ENCODE peak calls at places on chromosomes 2 and 18, in nine cellular contexts. One of them, this sample, is unnamed.
A peak's percentile ranks its signal among the peaks of the same experiment; 100 is the strongest.

GRCh38 chr2:23788100-23788499 is 138.8 kb downstream of the ATAD2B start:
- DNase-seq in neuronal stem cell: no peak
- DNase-seq in endothelial cell of umbilical vein: no peak
- DNase-seq in heart left ventricle: no peak
- DNase-seq in K562: peak; percentile 46
- DNase-seq in psoas muscle: no peak
- DNase-seq in OCI-LY7: peak; percentile 49
- DNase-seq in neural progenitor cell: no peak
- DNase-seq in MM.1S: no peak
- DNase-seq in this sample: no peak

GRCh38 chr2:43123486-43123885 is 102.9 kb downstream of the ZFP36L2 start:
- DNase-seq in OCI-LY7: no peak
- DNase-seq in MM.1S: no peak
- DNase-seq in heart left ventricle: no peak
- DNase-seq in neuronal stem cell: no peak
- DNase-seq in neural progenitor cell: no peak
- DNase-seq in endothelial cell of umbilical vein: no peak
- DNase-seq in K562: no peak
- DNase-seq in psoas muscle: no peak
- DNase-seq in this sample: no peak

GRCh38 chr18:74609535-74609934 is 11.9 kb downstream of the ZNF407 start:
- DNase-seq in endothelial cell of umbilical vein: no peak
- DNase-seq in psoas muscle: no peak
- DNase-seq in MM.1S: no peak
- DNase-seq in OCI-LY7: no peak
- DNase-seq in neuronal stem cell: no peak
- DNase-seq in neural progenitor cell: no peak
- DNase-seq in K562: no peak
- DNase-seq in heart left ventricle: no peak
- DNase-seq in this sample: peak; percentile 50

GRCh38 chr18:24869285-24869684 is 408.8 kb downstream of the HRH4 start:
- DNase-seq in MM.1S: no peak
- DNase-seq in K562: no peak
- DNase-seq in OCI-LY7: no peak
- DNase-seq in heart left ventricle: no peak
- DNase-seq in endothelial cell of umbilical vein: no peak
- DNase-seq in neural progenitor cell: no peak
- DNase-seq in neuronal stem cell: no peak
- DNase-seq in psoas muscle: no peak
- DNase-seq in this sample: no peak

GRCh38 chr2:18584608-18584954 is 4.8 kb downstream of the NT5C1B start:
- DNase-seq in OCI-LY7: no peak
- DNase-seq in MM.1S: no peak
- DNase-seq in K562: no peak
- DNase-seq in endothelial cell of umbilical vein: no peak
- DNase-seq in neuronal stem cell: no peak
- DNase-seq in neural progenitor cell: no peak
- DNase-seq in heart left ventricle: no peak
- DNase-seq in psoas muscle: no peak
- DNase-seq in this sample: no peak

GRCh38 chr2:180647206-180647605 is 333.2 kb upstream of the UBE2E3 start:
- DNase-seq in psoas muscle: no peak
- DNase-seq in K562: no peak
- DNase-seq in neuronal stem cell: no peak
- DNase-seq in neural progenitor cell: no peak
- DNase-seq in OCI-LY7: no peak
- DNase-seq in MM.1S: no peak
- DNase-seq in endothelial cell of umbilical vein: no peak
- DNase-seq in heart left ventricle: no peak
- DNase-seq in this sample: no peak

GRCh38 chr2:233414777-233415570 is 60.7 kb downstream of the DGKD start:
- DNase-seq in psoas muscle: peak; percentile 75
- DNase-seq in K562: no peak
- DNase-seq in OCI-LY7: no peak
- DNase-seq in MM.1S: no peak
- DNase-seq in neuronal stem cell: no peak
- DNase-seq in endothelial cell of umbilical vein: no peak
- DNase-seq in heart left ventricle: no peak
- DNase-seq in neural progenitor cell: no peak
- DNase-seq in this sample: no peak

GRCh38 chr2:55161295-55162210 is 70.5 kb downstream of the CLHC1 start:
- DNase-seq in MM.1S: no peak
- DNase-seq in psoas muscle: no peak
- DNase-seq in neural progenitor cell: no peak
- DNase-seq in heart left ventricle: no peak
- DNase-seq in neuronal stem cell: no peak
- DNase-seq in endothelial cell of umbilical vein: peak; percentile 80
- DNase-seq in K562: no peak
- DNase-seq in OCI-LY7: no peak
- DNase-seq in this sample: no peak

GRCh38 chr2:2524340-2524941 is 193.4 kb upstream of the MYT1L start:
- DNase-seq in endothelial cell of umbilical vein: no peak
- DNase-seq in neural progenitor cell: no peak
- DNase-seq in K562: no peak
- DNase-seq in heart left ventricle: no peak
- DNase-seq in OCI-LY7: no peak
- DNase-seq in neuronal stem cell: no peak
- DNase-seq in psoas muscle: no peak
- DNase-seq in MM.1S: no peak
- DNase-seq in this sample: no peak

GRCh38 chr2:20647764-20648164 is 3.1 kb downstream of the HS1BP3 start:
- DNase-seq in K562: no peak
- DNase-seq in psoas muscle: no peak
- DNase-seq in heart left ventricle: no peak
- DNase-seq in MM.1S: no peak
- DNase-seq in neural progenitor cell: no peak
- DNase-seq in OCI-LY7: no peak
- DNase-seq in endothelial cell of umbilical vein: no peak
- DNase-seq in neuronal stem cell: no peak
- DNase-seq in this sample: no peak

GRCh38 chr2:183868707-183869106 is 729.6 kb upstream of the ZNF804A start:
- DNase-seq in OCI-LY7: no peak
- DNase-seq in heart left ventricle: no peak
- DNase-seq in neural progenitor cell: no peak
- DNase-seq in endothelial cell of umbilical vein: no peak
- DNase-seq in psoas muscle: no peak
- DNase-seq in MM.1S: no peak
- DNase-seq in neuronal stem cell: no peak
- DNase-seq in K562: no peak
- DNase-seq in this sample: no peak

GRCh38 chr2:141941224-141941714 is 189.5 kb downstream of the LRP1B start:
- DNase-seq in K562: no peak
- DNase-seq in neural progenitor cell: no peak
- DNase-seq in endothelial cell of umbilical vein: no peak
- DNase-seq in neuronal stem cell: no peak
- DNase-seq in MM.1S: no peak
- DNase-seq in OCI-LY7: no peak
- DNase-seq in heart left ventricle: no peak
- DNase-seq in psoas muscle: no peak
- DNase-seq in this sample: no peak

GRCh38 chr2:239518286-239519080 is 117.7 kb upstream of the HDAC4 start:
- DNase-seq in OCI-LY7: no peak
- DNase-seq in psoas muscle: no peak
- DNase-seq in neural progenitor cell: no peak
- DNase-seq in neuronal stem cell: no peak
- DNase-seq in endothelial cell of umbilical vein: no peak
- DNase-seq in MM.1S: no peak
- DNase-seq in heart left ventricle: peak; percentile 12
- DNase-seq in K562: no peak
- DNase-seq in this sample: no peak
- H3K27ac ChIP-seq in OCI-LY7: no peak overlapping the region
- H3K27ac ChIP-seq in psoas muscle: no peak overlapping the region
- H3K27ac ChIP-seq in neural progenitor cell: no peak overlapping the region
- H3K27ac ChIP-seq in neuronal stem cell: no peak overlapping the region
- H3K27ac ChIP-seq in endothelial cell of umbilical vein: no peak overlapping the region
- H3K27ac ChIP-seq in MM.1S: no peak overlapping the region
- H3K27ac ChIP-seq in heart left ventricle: no peak overlapping the region
- H3K27ac ChIP-seq in K562: no peak overlapping the region
- H3K27ac ChIP-seq in this sample: no peak overlapping the region

DNA sequence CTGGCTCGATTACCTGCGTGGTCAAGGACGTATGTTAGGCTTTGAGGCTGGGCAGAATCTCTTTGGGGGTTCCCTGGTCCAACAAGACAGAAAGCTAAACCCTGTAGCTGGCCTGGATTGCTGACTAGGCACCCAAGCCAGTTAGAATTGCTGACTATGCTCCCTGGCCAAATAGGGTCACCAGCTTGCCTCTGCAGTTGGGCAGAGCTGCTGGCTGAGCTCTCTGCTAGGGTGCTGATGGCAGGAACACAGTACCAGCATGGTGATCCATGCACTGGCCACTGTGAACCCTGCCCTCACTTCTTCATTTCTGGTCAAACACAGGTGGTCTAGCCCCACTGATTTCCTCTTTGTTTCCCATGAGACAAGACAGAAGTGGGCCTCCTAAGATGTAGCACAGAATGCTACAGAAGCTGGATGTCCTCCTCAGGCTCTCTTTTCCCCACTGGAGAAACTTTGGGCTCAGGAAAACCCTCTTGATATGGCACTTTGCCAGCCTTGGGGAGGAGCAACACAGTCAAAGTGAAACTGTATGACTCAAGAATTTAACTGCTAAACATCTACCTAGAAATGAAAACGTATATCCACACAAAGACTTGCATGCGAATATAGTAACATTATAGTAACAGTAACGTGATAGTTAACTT is 20.8 kb downstream of the SP140L start:
- DNase-seq in MM.1S: peak; percentile 77
- DNase-seq in neural progenitor cell: no peak
- DNase-seq in endothelial cell of umbilical vein: peak; percentile 6
- DNase-seq in psoas muscle: no peak
- DNase-seq in OCI-LY7: no peak
- DNase-seq in neuronal stem cell: no peak
- DNase-seq in heart left ventricle: peak; percentile 21
- DNase-seq in K562: no peak
- DNase-seq in this sample: no peak
- H3K27ac ChIP-seq in MM.1S: peak overlapping the region; percentile 57
- H3K27ac ChIP-seq in neural progenitor cell: no peak overlapping the region
- H3K27ac ChIP-seq in endothelial cell of umbilical vein: no peak overlapping the region
- H3K27ac ChIP-seq in psoas muscle: no peak overlapping the region
- H3K27ac ChIP-seq in OCI-LY7: no peak overlapping the region
- H3K27ac ChIP-seq in neuronal stem cell: no peak overlapping the region
- H3K27ac ChIP-seq in heart left ventricle: no peak overlapping the region
- H3K27ac ChIP-seq in K562: no peak overlapping the region
- H3K27ac ChIP-seq in this sample: no peak overlapping the region

GRCh38 chr2:176493221-176493825 is 224.1 kb downstream of the MTX2 start:
- DNase-seq in heart left ventricle: no peak
- DNase-seq in endothelial cell of umbilical vein: no peak
- DNase-seq in neuronal stem cell: no peak
- DNase-seq in neural progenitor cell: no peak
- DNase-seq in K562: no peak
- DNase-seq in MM.1S: no peak
- DNase-seq in OCI-LY7: no peak
- DNase-seq in psoas muscle: no peak
- DNase-seq in this sample: no peak

GRCh38 chr2:176493909-176494308 is 224.7 kb downstream of the MTX2 start:
- DNase-seq in neuronal stem cell: no peak
- DNase-seq in MM.1S: no peak
- DNase-seq in K562: no peak
- DNase-seq in heart left ventricle: no peak
- DNase-seq in endothelial cell of umbilical vein: no peak
- DNase-seq in psoas muscle: no peak
- DNase-seq in neural progenitor cell: no peak
- DNase-seq in OCI-LY7: no peak
- DNase-seq in this sample: no peak

GRCh38 chr2:176496756-176497155 is 227.5 kb downstream of the MTX2 start:
- DNase-seq in neuronal stem cell: no peak
- DNase-seq in neural progenitor cell: no peak
- DNase-seq in psoas muscle: no peak
- DNase-seq in endothelial cell of umbilical vein: no peak
- DNase-seq in heart left ventricle: no peak
- DNase-seq in OCI-LY7: no peak
- DNase-seq in MM.1S: no peak
- DNase-seq in K562: no peak
- DNase-seq in this sample: no peak

GRCh38 chr2:176492583-176492982 is 223.3 kb downstream of the MTX2 start:
- DNase-seq in MM.1S: no peak
- DNase-seq in heart left ventricle: no peak
- DNase-seq in endothelial cell of umbilical vein: no peak
- DNase-seq in neuronal stem cell: no peak
- DNase-seq in neural progenitor cell: no peak
- DNase-seq in K562: no peak
- DNase-seq in psoas muscle: no peak
- DNase-seq in OCI-LY7: no peak
- DNase-seq in this sample: no peak

DNA sequence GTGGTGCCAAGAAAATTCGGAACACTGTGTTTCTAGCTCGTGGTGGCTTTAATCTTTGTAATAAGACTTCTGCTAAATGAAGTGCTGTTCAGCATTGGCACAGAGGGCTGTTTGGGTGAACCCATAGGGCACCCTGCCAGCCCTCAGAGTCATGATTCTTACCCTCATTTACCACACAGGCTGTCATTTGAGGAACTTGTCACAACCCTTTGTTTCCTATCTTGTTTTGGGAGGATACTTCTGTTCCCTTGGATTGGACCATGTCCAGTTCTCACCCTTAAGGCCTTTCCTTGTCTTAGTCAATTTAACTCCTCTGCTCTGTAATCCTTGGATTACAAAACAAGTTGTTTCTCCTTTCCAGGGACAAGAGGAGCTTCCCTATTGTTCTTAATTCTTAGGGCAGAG is 225.7 kb downstream of the MTX2 start:
- DNase-seq in MM.1S: no peak
- DNase-seq in neural progenitor cell: no peak
- DNase-seq in neuronal stem cell: no peak
- DNase-seq in heart left ventricle: peak; percentile 62
- DNase-seq in psoas muscle: peak; percentile 63
- DNase-seq in K562: no peak
- DNase-seq in endothelial cell of umbilical vein: no peak
- DNase-seq in OCI-LY7: no peak
- DNase-seq in this sample: peak; percentile 61
- H3K27ac ChIP-seq in MM.1S: no peak overlapping the region
- H3K27ac ChIP-seq in neural progenitor cell: no peak overlapping the region
- H3K27ac ChIP-seq in neuronal stem cell: no peak overlapping the region
- H3K27ac ChIP-seq in heart left ventricle: no peak overlapping the region
- H3K27ac ChIP-seq in psoas muscle: no peak overlapping the region
- H3K27ac ChIP-seq in K562: no peak overlapping the region
- H3K27ac ChIP-seq in endothelial cell of umbilical vein: no peak overlapping the region
- H3K27ac ChIP-seq in OCI-LY7: no peak overlapping the region
- H3K27ac ChIP-seq in this sample: no peak overlapping the region

DNA sequence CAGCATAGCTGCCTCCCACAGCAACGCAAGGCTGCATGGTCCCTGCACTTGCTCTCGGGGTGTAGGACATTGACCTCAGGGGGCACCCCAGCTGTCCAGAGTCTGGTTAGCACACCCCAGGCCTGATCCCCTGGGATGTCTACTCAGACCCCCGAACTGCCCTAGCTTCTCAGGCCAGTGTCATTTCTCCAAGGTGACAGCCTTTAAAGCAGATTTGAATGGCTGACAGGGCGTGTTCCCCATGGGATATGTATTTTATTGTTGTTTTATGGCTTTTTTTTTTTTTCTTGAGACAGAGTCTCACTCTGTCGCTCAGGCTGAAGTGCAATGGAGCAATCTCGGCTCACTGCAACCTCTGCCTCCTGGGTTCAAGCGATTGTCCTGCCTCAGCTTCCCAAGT is 40.8 kb upstream of the PTMA start:
- DNase-seq in K562: no peak
- DNase-seq in psoas muscle: no peak
- DNase-seq in neural progenitor cell: no peak
- DNase-seq in MM.1S: no peak
- DNase-seq in neuronal stem cell: no peak
- DNase-seq in heart left ventricle: no peak
- DNase-seq in OCI-LY7: peak; percentile 33
- DNase-seq in endothelial cell of umbilical vein: no peak
- DNase-seq in this sample: no peak
- H3K27ac ChIP-seq in K562: no peak overlapping the region
- H3K27ac ChIP-seq in psoas muscle: peak overlapping the region; percentile 97
- H3K27ac ChIP-seq in neural progenitor cell: no peak overlapping the region
- H3K27ac ChIP-seq in MM.1S: no peak overlapping the region
- H3K27ac ChIP-seq in neuronal stem cell: no peak overlapping the region
- H3K27ac ChIP-seq in heart left ventricle: peak overlapping the region; percentile 100
- H3K27ac ChIP-seq in OCI-LY7: peak overlapping the region; percentile 73
- H3K27ac ChIP-seq in endothelial cell of umbilical vein: no peak overlapping the region
- H3K27ac ChIP-seq in this sample: peak overlapping the region; percentile 99

GRCh38 chr18:55503167-55503820 is 84.7 kb downstream of the TCF4 start:
- DNase-seq in neuronal stem cell: no peak
- DNase-seq in K562: no peak
- DNase-seq in heart left ventricle: no peak
- DNase-seq in neural progenitor cell: no peak
- DNase-seq in psoas muscle: no peak
- DNase-seq in endothelial cell of umbilical vein: peak; percentile 36
- DNase-seq in OCI-LY7: no peak
- DNase-seq in MM.1S: no peak
- DNase-seq in this sample: no peak
- H3K27ac ChIP-seq in neuronal stem cell: no peak overlapping the region
- H3K27ac ChIP-seq in K562: no peak overlapping the region
- H3K27ac ChIP-seq in heart left ventricle: no peak overlapping the region
- H3K27ac ChIP-seq in neural progenitor cell: no peak overlapping the region
- H3K27ac ChIP-seq in psoas muscle: no peak overlapping the region
- H3K27ac ChIP-seq in endothelial cell of umbilical vein: peak overlapping the region; percentile 30
- H3K27ac ChIP-seq in OCI-LY7: no peak overlapping the region
- H3K27ac ChIP-seq in MM.1S: no peak overlapping the region
- H3K27ac ChIP-seq in this sample: no peak overlapping the region

This sample was measured in cardiac muscle cell.